ENCODE peak calls at places on chromosome 12, in four cellular contexts. W is AG20443; I is fibroblast of the aortic adventitia; F is central memory CD8-positive, alpha-beta T cell. G is an unnamed sample.

GRCh38 chr12:11133816-11134215 is 628 bp downstream of the TAS2R30 start:
- DNase-seq in W (no peak), I (no peak), F (no peak), G (no peak)

GRCh38 chr12:126926023-126926600 is 1340.9 kb upstream of the TMEM132C start:
- DNase-seq in W (no peak), I (peak), F (no peak), G (no peak)

GRCh38 chr12:88574278-88574677 is 6.0 kb downstream of the KITLG start:
- DNase-seq in W (no peak), I (no peak), F (no peak), G (no peak)

GRCh38 chr12:53940448-53941014 is 1.9 kb downstream of the HOXC13 start:
- DNase-seq in W (no peak), I (no peak), F (no peak), G (no peak)

GRCh38 chr12:28367993-28368392 is 177.7 kb downstream of the CCDC91 start:
- DNase-seq in W (no peak), I (no peak), F (no peak), G (no peak)

GRCh38 chr12:26028953-26029740 is 70.7 kb downstream of the RASSF8 start:
- DNase-seq in W (peak), I (peak), F (no peak), G (no peak)

GRCh38 chr12:57126561-57126960 is 1.7 kb upstream of the LRP1 start:
- DNase-seq in W (no peak), I (no peak), F (no peak), G (no peak)

GRCh38 chr12:92538970-92539749 is 163.6 kb upstream of the PLEKHG7 start:
- DNase-seq in W (peak), I (peak), F (no peak), G (peak)

GRCh38 chr12:26429070-26429691 is 233.8 kb downstream of the SSPN start:
- DNase-seq in W (no peak), I (no peak), F (no peak), G (no peak)